ENCODE peak calls at places on chromosomes 6 and 20, in five cellular contexts. One of them, this sample, is unnamed.

GRCh38 chr6:131383421-131384411 is 189.3 kb upstream of the ARG1 start:
- DNase-seq in hepatocyte: no peak
- DNase-seq in kidney epithelial cell: no peak
- DNase-seq in B cell: no peak
- DNase-seq in A549: no peak
- DNase-seq in this sample: no peak

GRCh38 chr20:9660236-9660868 is 146.0 kb downstream of the LAMP5 start:
- DNase-seq in B cell: peak
- DNase-seq in hepatocyte: peak
- DNase-seq in A549: peak
- DNase-seq in kidney epithelial cell: peak
- DNase-seq in this sample: no peak

GRCh38 chr20:53829086-53829703 is 235.6 kb upstream of the ZNF217 start:
- DNase-seq in B cell: no peak
- DNase-seq in A549: peak
- DNase-seq in kidney epithelial cell: peak
- DNase-seq in hepatocyte: peak
- DNase-seq in this sample: no peak

GRCh38 chr20:60206259-60206658 is 248.0 kb downstream of the CDH26 start:
- DNase-seq in hepatocyte: peak
- DNase-seq in B cell: no peak
- DNase-seq in kidney epithelial cell: peak
- DNase-seq in A549: peak
- DNase-seq in this sample: peak

GRCh38 chr6:160102956-160103824 is 18.4 kb upstream of the SLC22A1 start:
- DNase-seq in kidney epithelial cell: no peak
- DNase-seq in B cell: peak
- DNase-seq in A549: peak
- DNase-seq in hepatocyte: no peak
- DNase-seq in this sample: peak

GRCh38 chr6:25971187-25971811 is 8.7 kb downstream of the TRIM38 start:
- DNase-seq in B cell: no peak
- DNase-seq in hepatocyte: peak
- DNase-seq in kidney epithelial cell: peak
- DNase-seq in A549: peak
- DNase-seq in this sample: no peak

GRCh38 chr6:51430610-51431009 is 611.9 kb downstream of the TFAP2B start:
- DNase-seq in hepatocyte: no peak
- DNase-seq in B cell: no peak
- DNase-seq in A549: no peak
- DNase-seq in kidney epithelial cell: no peak
- DNase-seq in this sample: no peak

GRCh38 chr6:54493138-54493537 is 184.9 kb downstream of the TINAG start:
- DNase-seq in hepatocyte: no peak
- DNase-seq in kidney epithelial cell: peak
- DNase-seq in A549: peak
- DNase-seq in B cell: no peak
- DNase-seq in this sample: no peak

GRCh38 chr6:113649276-113649675 is 207.9 kb upstream of the MARCKS start:
- DNase-seq in kidney epithelial cell: no peak
- DNase-seq in hepatocyte: no peak
- DNase-seq in B cell: no peak
- DNase-seq in A549: no peak
- DNase-seq in this sample: no peak

GRCh38 chr20:37282558-37282957 is 6.9 kb upstream of the MANBAL start:
- DNase-seq in hepatocyte: peak
- DNase-seq in A549: peak
- DNase-seq in B cell: no peak
- DNase-seq in kidney epithelial cell: peak
- DNase-seq in this sample: no peak

GRCh38 chr20:48275325-48275724 is 490.0 kb upstream of the SULF2 start:
- DNase-seq in kidney epithelial cell: no peak
- DNase-seq in hepatocyte: no peak
- DNase-seq in A549: no peak
- DNase-seq in B cell: no peak
- DNase-seq in this sample: no peak

GRCh38 chr20:19735446-19735845 is 22.6 kb upstream of the RIN2 start:
- DNase-seq in A549: peak
- DNase-seq in kidney epithelial cell: peak
- DNase-seq in B cell: no peak
- DNase-seq in hepatocyte: peak
- DNase-seq in this sample: no peak

GRCh38 chr6:145814035-145814500 is 527 bp downstream of the FBXO30 start:
- DNase-seq in B cell: peak
- DNase-seq in A549: peak
- DNase-seq in hepatocyte: peak
- DNase-seq in kidney epithelial cell: no peak
- DNase-seq in this sample: no peak

GRCh38 chr6:11307226-11307625 is 74.8 kb upstream of the NEDD9 start:
- DNase-seq in hepatocyte: no peak
- DNase-seq in kidney epithelial cell: no peak
- DNase-seq in B cell: no peak
- DNase-seq in A549: no peak
- DNase-seq in this sample: no peak

GRCh38 chr6:112475083-112475482 is 128.0 kb downstream of the RFPL4B start:
- DNase-seq in kidney epithelial cell: no peak
- DNase-seq in hepatocyte: no peak
- DNase-seq in B cell: no peak
- DNase-seq in A549: no peak
- DNase-seq in this sample: no peak

GRCh38 chr20:40506567-40506966 is 182.5 kb downstream of the MAFB start:
- DNase-seq in B cell: no peak
- DNase-seq in kidney epithelial cell: peak
- DNase-seq in hepatocyte: peak
- DNase-seq in A549: peak
- DNase-seq in this sample: no peak

GRCh38 chr6:1481326-1481725 is 92.0 kb downstream of the FOXF2 start:
- DNase-seq in B cell: no peak
- DNase-seq in kidney epithelial cell: peak
- DNase-seq in A549: peak
- DNase-seq in hepatocyte: no peak
- DNase-seq in this sample: no peak

GRCh38 chr6:47977314-47977713 is 133.7 kb downstream of the PTCHD4 start:
- DNase-seq in kidney epithelial cell: no peak
- DNase-seq in hepatocyte: no peak
- DNase-seq in A549: no peak
- DNase-seq in B cell: no peak
- DNase-seq in this sample: no peak

GRCh38 chr6:31691564-31692108 is 10.8 kb upstream of the LY6G5C start:
- DNase-seq in hepatocyte: no peak
- DNase-seq in A549: no peak
- DNase-seq in kidney epithelial cell: no peak
- DNase-seq in B cell: no peak
- DNase-seq in this sample: no peak

GRCh38 chr6:139764498-139764986 is 390.1 kb upstream of the CITED2 start:
- DNase-seq in kidney epithelial cell: peak
- DNase-seq in A549: peak
- DNase-seq in B cell: no peak
- DNase-seq in hepatocyte: peak
- DNase-seq in this sample: peak

GRCh38 chr6:108454356-108454755 is 106.4 kb upstream of the FOXO3 start:
- DNase-seq in kidney epithelial cell: no peak
- DNase-seq in B cell: no peak
- DNase-seq in hepatocyte: peak
- DNase-seq in A549: no peak
- DNase-seq in this sample: no peak

GRCh38 chr6:15474196-15474595 is 188.6 kb downstream of the DTNBP1 start:
- DNase-seq in hepatocyte: no peak
- DNase-seq in A549: no peak
- DNase-seq in B cell: no peak
- DNase-seq in kidney epithelial cell: no peak
- DNase-seq in this sample: no peak

GRCh38 chr20:62837790-62838458 is 21.1 kb downstream of the COL9A3 start:
- DNase-seq in B cell: peak
- DNase-seq in A549: no peak
- DNase-seq in hepatocyte: peak
- DNase-seq in kidney epithelial cell: no peak
- DNase-seq in this sample: peak

GRCh38 chr6:48765352-48765961 is 654.5 kb upstream of the PTCHD4 start:
- DNase-seq in hepatocyte: peak
- DNase-seq in kidney epithelial cell: peak
- DNase-seq in B cell: no peak
- DNase-seq in A549: peak
- DNase-seq in this sample: peak

GRCh38 chr6:29809249-29809648 is 18.4 kb upstream of the HLA-G start:
- DNase-seq in A549: no peak
- DNase-seq in kidney epithelial cell: no peak
- DNase-seq in B cell: no peak
- DNase-seq in hepatocyte: no peak
- DNase-seq in this sample: no peak

GRCh38 chr6:117502580-117502979 is 20.1 kb downstream of the DCBLD1 start:
- DNase-seq in A549: no peak
- DNase-seq in hepatocyte: no peak
- DNase-seq in B cell: no peak
- DNase-seq in kidney epithelial cell: no peak
- DNase-seq in this sample: no peak

GRCh38 chr6:37654727-37655500 is 42.8 kb downstream of the MDGA1 start:
- DNase-seq in hepatocyte: no peak
- DNase-seq in kidney epithelial cell: no peak
- DNase-seq in A549: no peak
- DNase-seq in B cell: no peak
- DNase-seq in this sample: no peak

GRCh38 chr6:37655666-37656065 is 42.0 kb downstream of the MDGA1 start:
- DNase-seq in B cell: no peak
- DNase-seq in kidney epithelial cell: no peak
- DNase-seq in A549: no peak
- DNase-seq in hepatocyte: no peak
- DNase-seq in this sample: no peak

GRCh38 chr6:37651991-37652390 is 45.7 kb downstream of the MDGA1 start:
- DNase-seq in hepatocyte: no peak
- DNase-seq in B cell: no peak
- DNase-seq in kidney epithelial cell: no peak
- DNase-seq in A549: no peak
- DNase-seq in this sample: no peak

GRCh38 chr6:37653229-37653628 is 44.5 kb downstream of the MDGA1 start:
- DNase-seq in hepatocyte: no peak
- DNase-seq in kidney epithelial cell: no peak
- DNase-seq in B cell: no peak
- DNase-seq in A549: no peak
- DNase-seq in this sample: no peak

DNA sequence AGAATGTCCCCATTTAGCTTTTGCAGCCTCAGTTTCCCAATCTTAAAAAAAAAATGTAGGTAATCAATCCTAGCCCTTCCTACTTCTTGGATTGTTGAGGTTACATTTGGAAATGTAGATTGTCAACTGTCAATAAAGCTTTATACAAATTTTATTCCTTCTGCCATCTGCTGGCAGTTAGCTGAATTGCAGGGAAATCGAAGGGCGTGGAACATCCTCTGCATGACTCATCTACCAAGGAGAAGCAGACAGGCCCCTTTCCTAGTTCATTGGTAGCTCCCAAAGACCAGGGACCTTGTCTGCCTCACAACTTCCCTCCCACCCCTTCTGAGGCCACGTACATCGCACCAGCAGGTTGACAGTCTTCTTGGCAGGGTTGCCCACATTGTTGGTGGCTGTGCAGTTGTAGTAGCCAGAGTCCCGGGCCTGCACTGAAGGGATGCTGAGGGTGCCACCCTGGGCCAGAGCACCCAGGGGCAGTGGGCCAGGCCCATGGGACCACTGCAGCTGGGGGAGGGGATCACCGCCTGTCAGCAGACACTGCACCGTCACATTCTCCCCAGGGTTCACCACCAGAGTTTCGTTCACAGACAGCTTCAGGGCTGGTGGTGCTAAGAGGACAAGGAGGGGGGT is 43.6 kb downstream of the MDGA1 start:
- DNase-seq in A549: peak
- DNase-seq in hepatocyte: peak
- DNase-seq in kidney epithelial cell: no peak
- DNase-seq in B cell: peak
- DNase-seq in this sample: peak
- TF ChIP-seq CTCF in A549: peak
- TF ChIP-seq CTCF in hepatocyte: peak
- TF ChIP-seq CTCF in kidney epithelial cell: peak
- TF ChIP-seq CTCF in B cell: peak
- TF ChIP-seq CTCF in this sample: peak

DNA sequence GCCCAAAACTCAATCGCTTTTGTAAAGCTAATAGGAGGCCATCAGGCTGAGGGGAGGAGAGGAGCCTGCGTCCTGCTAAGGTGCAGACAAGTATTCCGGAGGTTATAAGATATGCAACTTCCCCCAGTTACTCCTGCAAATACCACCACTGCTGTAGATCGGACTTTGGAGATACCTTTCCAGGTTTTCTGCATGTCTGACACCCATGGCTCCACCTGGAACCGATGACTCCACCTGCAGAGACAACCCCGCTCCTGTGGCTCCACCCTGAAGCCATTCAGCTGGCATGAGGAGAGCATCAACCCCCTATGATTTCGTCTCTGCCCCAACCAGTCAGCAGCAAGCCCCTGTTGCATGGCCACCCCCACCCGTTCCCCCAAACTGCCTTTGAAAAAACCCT is 59.7 kb upstream of the SAMD5 start:
- DNase-seq in kidney epithelial cell: no peak
- DNase-seq in hepatocyte: no peak
- DNase-seq in B cell: no peak
- DNase-seq in A549: no peak
- DNase-seq in this sample: no peak
- TF ChIP-seq CTCF in kidney epithelial cell: no peak
- TF ChIP-seq CTCF in hepatocyte: no peak
- TF ChIP-seq CTCF in B cell: no peak
- TF ChIP-seq CTCF in A549: no peak
- TF ChIP-seq CTCF in this sample: no peak

GRCh38 chr6:127069659-127070279 is 48.7 kb upstream of the RSPO3 start:
- DNase-seq in hepatocyte: peak
- DNase-seq in kidney epithelial cell: peak
- DNase-seq in B cell: no peak
- DNase-seq in A549: peak
- DNase-seq in this sample: peak
- TF ChIP-seq CTCF in hepatocyte: peak
- TF ChIP-seq CTCF in kidney epithelial cell: peak
- TF ChIP-seq CTCF in B cell: no peak
- TF ChIP-seq CTCF in A549: peak
- TF ChIP-seq CTCF in this sample: no peak

DNA sequence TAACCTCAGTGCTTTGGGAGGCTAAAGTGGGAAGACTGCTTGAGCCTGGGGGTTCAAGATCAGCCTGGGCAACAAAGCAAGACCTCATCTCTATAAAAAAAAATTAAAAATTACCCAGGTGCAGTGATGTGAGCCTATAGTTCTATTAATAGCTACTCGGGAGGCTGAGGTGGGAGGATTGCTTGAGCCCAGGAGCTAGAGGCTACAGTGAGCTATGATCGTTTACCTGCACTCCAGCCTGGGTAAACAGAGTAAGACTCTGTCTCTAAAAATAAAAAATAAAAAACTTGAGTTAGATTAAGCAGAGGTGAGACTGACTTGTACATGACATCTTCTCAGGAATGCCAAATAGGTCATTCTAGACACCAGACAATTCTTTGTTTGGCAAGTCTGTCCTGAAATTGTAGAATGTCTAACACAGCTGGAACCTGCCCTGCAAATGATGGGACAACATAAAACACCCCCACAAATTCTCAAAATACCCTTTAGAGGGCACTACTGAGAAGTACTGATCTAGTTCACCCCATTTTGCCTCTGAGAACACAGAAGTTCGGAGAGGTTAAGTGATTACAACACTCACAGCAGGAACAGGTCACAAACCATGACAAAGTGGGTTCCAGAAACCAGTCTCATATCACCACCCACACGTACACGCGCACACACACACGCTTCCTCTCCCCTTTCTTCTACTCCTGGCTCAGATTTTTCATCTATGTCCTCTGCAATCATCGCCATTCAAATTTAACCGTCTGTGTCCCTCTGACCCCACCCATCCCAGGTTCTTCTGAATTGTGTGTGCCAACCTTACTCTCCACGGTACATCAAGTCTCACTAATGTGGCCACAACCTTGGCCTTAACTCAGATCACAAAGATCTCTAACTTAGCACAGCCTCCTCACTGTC is 38.3 kb downstream of the ARHGAP18 start:
- DNase-seq in A549: no peak
- DNase-seq in kidney epithelial cell: no peak
- DNase-seq in hepatocyte: no peak
- DNase-seq in B cell: peak
- DNase-seq in this sample: peak
- TF ChIP-seq CTCF in A549: no peak
- TF ChIP-seq CTCF in kidney epithelial cell: no peak
- TF ChIP-seq CTCF in hepatocyte: peak
- TF ChIP-seq CTCF in B cell: peak
- TF ChIP-seq CTCF in this sample: peak